ENCODE peak calls at places on chromosomes 4 and X, in four cellular contexts. N is dorsolateral prefrontal cortex, D is astrocyte of the spinal cord, K is nephron progenitor cell. W is an unnamed sample.
A peak's percentile ranks its signal among the peaks of the same experiment; 100 is the strongest.

GRCh38 chrX:40459576-40460158 is 121.1 kb upstream of the ATP6AP2 start:
- DNase-seq in N (peak; percentile 77), K (no peak), D (no peak), W (no peak)

GRCh38 chr4:12022409-12022808 is 593.7 kb upstream of the HS3ST1 start:
- DNase-seq in D (no peak), N (no peak), K (no peak), W (no peak)

GRCh38 chrX:153582896-153583295 is 16.0 kb downstream of the CCNQ start:
- DNase-seq in D (peak; percentile 16), K (peak; percentile 48), N (no peak), W (no peak)

GRCh38 chrX:54411732-54412131 is 28.5 kb upstream of the TSR2 start:
- DNase-seq in K (no peak), D (no peak), N (no peak), W (no peak)

GRCh38 chr4:5969336-5969735 is 48.9 kb downstream of the C4orf50 start:
- DNase-seq in N (no peak), D (no peak), K (no peak), W (no peak)

GRCh38 chrX:11265352-11265751 is 27.9 kb upstream of the AMELX start:
- DNase-seq in N (no peak), D (no peak), K (no peak), W (no peak)

GRCh38 chrX:17706676-17707075 is 30.6 kb upstream of the SCML1 start:
- DNase-seq in N (no peak), D (peak; percentile 37), K (no peak), W (no peak)

GRCh38 chr4:42015438-42015837 is 25.1 kb downstream of the SLC30A9 start:
- DNase-seq in D (no peak), N (no peak), K (no peak), W (no peak)

GRCh38 chr4:86269354-86269753 is 90.5 kb downstream of the MAPK10 start:
- DNase-seq in D (no peak), K (no peak), N (no peak), W (no peak)

GRCh38 chr4:48905363-48906015 is 1.1 kb downstream of the OCIAD2 start:
- DNase-seq in K (no peak), N (no peak), D (peak; percentile 43), W (no peak)

GRCh38 chr4:154024097-154024496 is 235.2 kb upstream of the SFRP2 start:
- DNase-seq in K (no peak), N (no peak), D (no peak), W (no peak)

GRCh38 chrX:45755719-45756118 is 555.0 kb upstream of the DIPK2B start:
- DNase-seq in K (no peak), D (peak; percentile 17), N (no peak), W (no peak)

GRCh38 chr4:153222790-153223417 is 18.7 kb downstream of the TRIM2 start:
- DNase-seq in K (peak; percentile 74), N (no peak), D (peak; percentile 52), W (no peak)

GRCh38 chr4:116599859-116600258 is 485.5 kb downstream of the TRAM1L1 start:
- DNase-seq in D (no peak), K (peak; percentile 13), N (no peak), W (no peak)
- TF ChIP-seq CTCF in D (no peak), K (no peak), N (no peak), W (no peak)

GRCh38 chr4:36823199-36823967 is 421.2 kb upstream of the NWD2 start:
- DNase-seq in K (no peak), N (no peak), D (no peak), W (no peak)

DNA sequence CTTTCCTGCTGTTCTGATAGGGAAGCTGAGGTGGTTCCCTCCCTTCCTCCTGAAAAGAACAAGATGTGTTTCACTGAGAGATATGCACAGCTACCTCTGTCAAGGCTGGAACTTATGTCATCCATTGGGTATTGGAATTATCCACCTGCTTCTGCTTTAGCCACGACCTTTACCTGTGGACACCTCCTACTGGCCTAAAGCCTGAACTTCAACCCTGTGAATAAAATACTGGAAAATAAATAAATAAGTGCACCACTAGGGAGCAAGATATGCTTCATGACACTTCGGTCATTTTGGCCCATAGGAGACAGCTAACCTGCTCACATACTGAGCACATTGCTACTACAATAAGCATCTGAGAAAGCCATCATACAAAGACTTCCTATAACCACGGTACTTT is 419.9 kb upstream of the NWD2 start:
- DNase-seq in D (no peak), N (no peak), K (no peak), W (no peak)
- TF ChIP-seq CTCF in D (no peak), N (no peak), K (no peak), W (no peak)

DNA sequence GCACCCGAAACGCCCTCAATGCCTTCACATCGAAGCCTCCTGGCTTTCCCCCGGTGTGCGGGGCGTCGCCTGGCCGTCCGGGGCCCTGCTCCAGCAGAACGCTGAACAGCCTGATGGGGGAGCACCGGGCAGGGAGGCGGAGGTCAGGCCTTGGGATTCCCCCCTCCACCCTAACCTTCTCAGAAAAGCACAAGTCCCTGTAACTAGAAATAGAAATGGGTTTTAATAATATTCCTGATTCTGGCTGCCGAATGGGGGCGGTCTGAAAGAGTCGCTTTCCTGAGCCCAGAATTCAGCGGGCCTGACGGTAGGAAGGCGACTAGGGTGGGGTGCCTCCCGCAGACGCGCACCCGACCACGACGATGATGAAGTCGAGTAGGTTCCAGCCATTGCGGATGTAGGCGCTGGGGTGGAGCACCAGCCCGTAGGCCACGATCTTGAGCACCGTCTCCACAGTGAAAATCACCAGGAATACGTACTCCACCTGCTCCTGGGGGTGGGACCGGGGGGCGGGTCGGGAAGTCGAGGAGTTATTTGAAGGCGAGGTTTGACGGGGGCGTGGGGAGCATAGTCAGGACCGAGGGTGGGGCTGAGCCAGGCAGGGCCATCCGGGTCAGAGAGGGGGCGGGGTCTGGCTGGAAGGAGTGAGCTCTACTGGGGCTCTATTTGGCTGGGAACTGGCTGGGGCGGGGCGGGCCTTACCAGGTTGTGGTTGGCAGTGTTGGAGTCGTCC is 2.5 kb downstream of the CACNA1F start:
- DNase-seq in K (peak; percentile 56), N (no peak), D (no peak), W (peak; percentile 24)
- TF ChIP-seq CTCF in K (no peak), N (no peak), D (peak; percentile 13), W (no peak)

DNA sequence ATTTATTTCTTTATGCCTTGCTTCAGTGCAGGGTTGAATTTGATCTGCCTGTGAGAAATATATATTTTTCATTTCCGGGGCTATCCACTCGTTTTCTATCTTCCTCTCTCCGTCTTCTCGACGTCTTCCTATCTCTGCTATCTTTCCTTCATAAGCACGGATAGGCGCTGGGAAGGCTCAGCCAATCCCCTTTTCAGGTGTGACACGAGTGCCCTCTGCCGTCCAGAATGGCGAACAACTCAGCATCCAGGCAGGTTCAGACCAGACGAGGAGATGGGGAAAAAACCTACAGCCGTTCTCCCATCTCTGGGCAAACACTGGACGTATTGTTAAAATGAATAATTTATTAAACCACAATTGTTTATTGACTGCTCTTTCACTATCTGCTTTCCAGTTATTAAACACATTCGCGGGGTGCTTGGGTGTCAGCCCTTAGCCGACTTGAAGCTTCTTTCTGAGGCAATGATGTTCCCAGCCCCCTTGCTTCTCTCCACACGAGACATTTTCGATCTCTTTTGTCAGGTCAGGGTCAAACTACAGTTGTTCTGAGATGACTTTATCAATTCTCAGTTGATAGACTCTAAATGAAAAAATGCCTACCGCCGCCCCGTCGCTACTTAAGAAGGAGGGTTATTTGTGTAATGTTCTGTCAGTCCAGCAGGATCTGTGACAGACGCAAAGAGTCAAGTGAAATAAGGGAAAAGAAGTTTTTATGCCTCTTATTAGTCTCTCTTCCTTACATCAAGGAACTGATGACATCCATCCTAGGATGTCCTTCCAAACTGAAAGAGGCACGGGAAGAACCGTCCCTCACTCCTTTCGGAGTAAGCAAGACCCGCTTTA is 96.3 kb upstream of the NOCT start:
- DNase-seq in D (peak; percentile 80), K (peak; percentile 79), N (peak; percentile 87), W (no peak)
- TF ChIP-seq CTCF in D (peak; percentile 94), K (peak; percentile 74), N (peak; percentile 76), W (no peak)

GRCh38 chr4:170008376-170008775 is 17.8 kb downstream of the MFAP3L start:
- DNase-seq in K (no peak), N (no peak), D (no peak), W (no peak)
- TF ChIP-seq CTCF in K (no peak), N (no peak), D (no peak), W (no peak)

GRCh38 chrX:26783512-26784225 is 567.7 kb downstream of the MAGEB5 start:
- DNase-seq in N (no peak), K (peak; percentile 27), D (peak; percentile 20), W (no peak)
- TF ChIP-seq CTCF in N (peak; percentile 37), K (peak; percentile 47), D (peak; percentile 55), W (no peak)

DNA sequence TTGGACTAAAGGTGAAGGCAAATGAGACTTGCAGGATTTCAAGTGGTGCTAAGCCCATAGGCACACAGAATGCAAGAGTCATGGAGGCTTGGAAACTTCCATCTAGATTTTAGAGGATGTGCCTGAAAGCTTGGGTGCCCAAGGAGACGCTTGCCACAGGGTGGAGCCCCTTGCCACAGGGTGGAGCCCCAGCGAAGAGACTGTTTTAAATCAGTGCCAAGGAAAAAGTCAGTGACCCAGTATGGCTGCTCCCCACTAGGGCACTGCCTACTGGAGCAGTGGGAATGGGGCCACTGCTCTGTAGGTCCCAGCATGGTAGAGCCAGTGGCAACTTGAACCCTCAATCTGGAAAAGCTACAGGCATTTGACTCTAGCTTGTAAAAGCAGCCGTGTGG is 794.2 kb upstream of the LCORL start:
- DNase-seq in N (no peak), K (no peak), D (no peak), W (no peak)
- TF ChIP-seq CTCF in N (no peak), K (no peak), D (no peak), W (no peak)

DNA sequence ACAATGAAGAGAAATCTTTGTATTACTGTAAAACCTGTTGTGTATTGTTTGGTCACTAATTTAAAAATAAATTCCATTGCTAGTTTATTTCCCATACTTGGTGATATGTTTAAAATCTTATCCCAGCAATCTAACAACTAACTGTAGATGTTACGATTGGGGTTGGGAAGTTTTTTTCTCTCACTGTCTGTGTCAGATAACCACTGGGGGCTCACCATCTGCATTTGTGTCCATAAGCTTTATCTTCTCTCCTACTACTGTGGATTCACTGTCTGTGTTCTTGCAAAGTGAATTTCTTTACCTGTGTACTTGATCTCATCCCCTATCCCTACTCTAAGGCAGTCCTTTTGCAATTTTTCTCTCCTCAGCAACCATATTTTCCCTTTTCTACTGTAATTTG is 81.3 kb downstream of the STIM2 start:
- DNase-seq in N (no peak), D (no peak), K (no peak), W (no peak)
- TF ChIP-seq CTCF in N (no peak), D (no peak), K (no peak), W (no peak)

DNA sequence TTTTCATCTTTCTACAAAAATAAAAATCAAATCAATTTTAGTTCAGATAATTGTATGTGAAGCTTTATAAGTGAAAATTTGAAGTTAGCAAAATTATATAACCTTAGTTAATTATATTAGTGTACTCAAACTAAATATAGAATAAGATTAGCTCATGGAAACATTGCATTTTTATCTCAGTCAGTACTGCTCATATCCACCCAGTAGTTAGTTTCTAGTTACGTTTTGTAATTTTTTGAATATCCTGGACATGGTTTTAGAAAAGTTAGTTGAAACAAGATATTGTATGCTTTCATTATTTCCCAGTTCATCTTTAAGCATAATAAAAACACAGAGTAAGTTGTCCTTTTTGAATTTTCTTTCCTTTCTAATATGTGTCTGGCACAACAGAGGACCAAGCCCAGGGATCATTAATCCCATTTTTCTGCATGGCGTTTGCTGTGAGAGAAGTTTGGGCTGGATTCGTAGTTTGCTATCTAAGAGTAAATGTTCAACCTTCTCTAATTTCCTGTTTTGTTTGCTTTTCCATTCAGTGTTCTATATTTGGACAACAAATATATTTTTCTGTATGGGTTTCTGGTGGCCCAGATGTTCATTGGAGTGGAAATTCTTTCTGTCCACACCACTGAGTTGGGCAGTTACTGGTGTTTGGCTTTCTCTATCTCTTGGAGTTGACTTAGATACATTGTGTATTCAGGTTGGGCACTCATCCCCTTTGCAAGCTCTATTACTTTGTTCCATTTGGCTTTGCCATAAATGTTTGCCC is 12.1 kb downstream of the TBL1X start:
- DNase-seq in D (no peak), K (no peak), N (no peak), W (no peak)
- TF ChIP-seq CTCF in D (no peak), K (no peak), N (no peak), W (no peak)